ENCODE peak calls at places on chromosomes 5 and 9, in six cellular contexts. B is PC-9, X is mammary epithelial cell, Z is sigmoid colon, K is T-helper 1 cell, W is iris pigment epithelial cell. O is an unnamed sample.

GRCh38 chr5:78808380-78808779 is 159.8 kb upstream of the LHFPL2 start:
- DNase-seq in B (no peak), X (no peak), Z (no peak), K (no peak), W (no peak), O (no peak)

GRCh38 chr9:136965771-136966484 is 11.4 kb upstream of the PTGDS start:
- DNase-seq in B (no peak), X (no peak), Z (no peak), K (no peak), W (no peak), O (no peak)

GRCh38 chr5:114782869-114783268 is 386.8 kb downstream of the TRIM36 start:
- DNase-seq in B (no peak), X (no peak), Z (no peak), K (no peak), W (no peak), O (no peak)

GRCh38 chr5:127813633-127814171 is 110.5 kb downstream of the CCDC192 start:
- DNase-seq in B (peak), X (peak), Z (no peak), K (no peak), W (peak), O (peak)

GRCh38 chr9:111992523-111992922 is 95.9 kb downstream of the UGCG start:
- DNase-seq in B (peak), X (peak), Z (no peak), K (no peak), W (peak), O (peak)

GRCh38 chr9:32603914-32604852 is 31.2 kb upstream of the NDUFB6 start:
- DNase-seq in B (peak), X (peak), Z (no peak), K (no peak), W (peak), O (peak)

GRCh38 chr5:34656001-34656699 is at the start of gene RAI14:
- DNase-seq in B (peak), X (peak), Z (peak), K (peak), W (peak), O (peak)

GRCh38 chr9:6484210-6484609 is 71.2 kb downstream of the UHRF2 start:
- DNase-seq in B (no peak), X (no peak), Z (no peak), K (no peak), W (no peak), O (no peak)

GRCh38 chr5:58703925-58704324 is 121.0 kb downstream of the RAB3C start:
- DNase-seq in B (no peak), X (no peak), Z (no peak), K (no peak), W (no peak), O (no peak)

GRCh38 chr5:133825631-133826289 is 142.7 kb downstream of the C5orf15 start:
- DNase-seq in B (no peak), X (no peak), Z (no peak), K (no peak), W (no peak), O (peak)

GRCh38 chr9:113488490-113488889 is 25.0 kb downstream of the RGS3 start:
- DNase-seq in B (no peak), X (no peak), Z (peak), K (no peak), W (no peak), O (no peak)

GRCh38 chr5:151026674-151027073 is 6.3 kb downstream of the GPX3 start:
- DNase-seq in B (no peak), X (no peak), Z (peak), K (no peak), W (no peak), O (no peak)

GRCh38 chr5:10789021-10789420 is 28.0 kb upstream of the DAP start:
- DNase-seq in B (no peak), X (no peak), Z (no peak), K (no peak), W (peak), O (no peak)

GRCh38 chr5:59655693-59656309 is 237.7 kb downstream of the PDE4D start:
- DNase-seq in B (no peak), X (no peak), Z (no peak), K (no peak), W (no peak), O (no peak)

GRCh38 chr5:69329905-69330489 is 2.6 kb downstream of the CCDC125 start:
- DNase-seq in B (peak), X (no peak), Z (no peak), K (no peak), W (no peak), O (peak)

GRCh38 chr5:132414634-132415377 is 45.3 kb downstream of the SLC22A5 start:
- DNase-seq in B (peak), X (peak), Z (peak), K (no peak), W (peak), O (peak)

GRCh38 chr9:93874242-93874641 is 80.9 kb downstream of the BARX1 start:
- DNase-seq in B (no peak), X (no peak), Z (no peak), K (no peak), W (no peak), O (no peak)

GRCh38 chr5:74201334-74202081 is 439.0 kb downstream of the ENC1 start:
- DNase-seq in B (peak), X (peak), Z (no peak), K (no peak), W (peak), O (peak)

GRCh38 chr5:40223884-40224402 is 455.8 kb upstream of the PTGER4 start:
- DNase-seq in B (no peak), X (peak), Z (no peak), K (no peak), W (peak), O (peak)

GRCh38 chr5:568061-568781 is 43.9 kb upstream of the CEP72 start:
- DNase-seq in B (no peak), X (no peak), Z (peak), K (no peak), W (no peak), O (no peak)

GRCh38 chr5:177304392-177305119 is 957 bp downstream of the PRELID1 start:
- DNase-seq in B (no peak), X (peak), Z (peak), K (no peak), W (no peak), O (peak)

GRCh38 chr5:177356756-177357458 is 817 bp upstream of the RGS14 start:
- DNase-seq in B (no peak), X (no peak), Z (no peak), K (no peak), W (no peak), O (no peak)

GRCh38 chr9:128552744-128553221 is 396 bp downstream of the SPTAN1 start:
- DNase-seq in B (no peak), X (no peak), Z (peak), K (peak), W (peak), O (peak)

GRCh38 chr9:385818-386398 is 171.2 kb downstream of the DOCK8 start:
- DNase-seq in B (peak), X (peak), Z (peak), K (no peak), W (peak), O (peak)

GRCh38 chr9:131714161-131714646 is 25.7 kb downstream of the RAPGEF1 start:
- DNase-seq in B (no peak), X (peak), Z (peak), K (no peak), W (peak), O (peak)

GRCh38 chr5:16702964-16703363 is 86.2 kb upstream of the RETREG1 start:
- DNase-seq in B (no peak), X (no peak), Z (no peak), K (no peak), W (no peak), O (no peak)

GRCh38 chr5:150618188-150618587 is 22.3 kb upstream of the SYNPO start:
- DNase-seq in B (no peak), X (no peak), Z (no peak), K (no peak), W (no peak), O (no peak)

GRCh38 chr9:137048655-137049543 is 2.9 kb upstream of the NPDC1 start:
- DNase-seq in B (no peak), X (no peak), Z (no peak), K (no peak), W (no peak), O (no peak)

GRCh38 chr9:114356792-114357191 is 27.1 kb downstream of the ORM2 start:
- DNase-seq in B (no peak), X (no peak), Z (no peak), K (no peak), W (no peak), O (no peak)

GRCh38 chr5:126676195-126676624 is 75.5 kb downstream of the PHAX start:
- DNase-seq in B (peak), X (peak), Z (peak), K (peak), W (peak), O (peak)

GRCh38 chr9:134489621-134490380 is 151.8 kb upstream of the COL5A1 start:
- DNase-seq in B (no peak), X (no peak), Z (peak), K (no peak), W (no peak), O (no peak)

GRCh38 chr9:135376511-135377173 is 102.9 kb upstream of the PPP1R26 start:
- DNase-seq in B (no peak), X (no peak), Z (no peak), K (no peak), W (no peak), O (no peak)

GRCh38 chr5:17315710-17316221 is 98.3 kb downstream of the BASP1 start:
- DNase-seq in B (no peak), X (peak), Z (no peak), K (no peak), W (peak), O (no peak)

GRCh38 chr5:54470191-54470590 is 14.7 kb downstream of the HSPB3 start:
- DNase-seq in B (no peak), X (no peak), Z (no peak), K (no peak), W (peak), O (no peak)

GRCh38 chr5:79484731-79485130 is 29.2 kb downstream of the HOMER1 start:
- DNase-seq in B (no peak), X (no peak), Z (no peak), K (no peak), W (peak), O (no peak)

GRCh38 chr5:113171520-113171919 is 194.9 kb downstream of the DCP2 start:
- DNase-seq in B (no peak), X (no peak), Z (no peak), K (no peak), W (no peak), O (no peak)

GRCh38 chr9:115398313-115398650 is 280.3 kb upstream of the TNC start:
- DNase-seq in B (no peak), X (no peak), Z (no peak), K (no peak), W (no peak), O (no peak)

GRCh38 chr9:73152445-73152844 is 780 bp downstream of the ANXA1 start:
- DNase-seq in B (no peak), X (no peak), Z (no peak), K (no peak), W (peak), O (peak)